ENCODE peak calls at places on chromosomes 3 and 15, in six cellular contexts. A is type B pancreatic cell, C is GM10248, I is SK-N-DZ, N is sciatic nerve, R is K562. X is an unnamed sample.

GRCh38 chr3:7203969-7204847 is 343.3 kb downstream of the GRM7 start:
- DNase-seq in R (no peak), N (no peak), I (no peak), A (no peak), C (no peak), X (no peak)

GRCh38 chr3:126479642-126480041 is 4.0 kb upstream of the ZXDC start:
- DNase-seq in C (no peak), A (no peak), I (no peak), N (no peak), R (no peak), X (no peak)

GRCh38 chr15:23038741-23039150 is 623 bp downstream of the TUBGCP5 start:
- DNase-seq in A (no peak), I (peak), R (no peak), C (no peak), N (no peak), X (peak)

GRCh38 chr15:83118291-83118827 is 10.9 kb downstream of the TM6SF1 start:
- DNase-seq in C (no peak), N (no peak), I (peak), R (no peak), A (no peak), X (no peak)

GRCh38 chr3:24288538-24289236 is 206.0 kb downstream of the THRB start:
- DNase-seq in N (peak), A (no peak), C (no peak), I (no peak), R (no peak), X (no peak)

GRCh38 chr15:76190767-76191538 is 120.3 kb downstream of the ETFA start:
- DNase-seq in N (peak), C (peak), A (peak), R (peak), I (peak), X (peak)

GRCh38 chr15:88403461-88403860 is 63.7 kb downstream of the MRPL46 start:
- DNase-seq in R (no peak), N (no peak), I (peak), C (no peak), A (no peak), X (no peak)

GRCh38 chr15:43230640-43231115 is 9.9 kb upstream of the EPB42 start:
- DNase-seq in C (no peak), I (no peak), A (no peak), R (peak), N (no peak), X (no peak)

GRCh38 chr15:70318996-70319465 is 221.3 kb upstream of the TLE3 start:
- DNase-seq in N (no peak), A (no peak), I (no peak), C (no peak), R (no peak), X (no peak)

GRCh38 chr15:67253103-67253502 is 1.4 kb downstream of the AAGAB start:
- DNase-seq in I (no peak), C (no peak), N (no peak), R (no peak), A (no peak), X (no peak)

GRCh38 chr3:170267793-170268192 is 45.6 kb downstream of the PRKCI start:
- DNase-seq in R (no peak), I (no peak), C (no peak), A (no peak), N (no peak), X (no peak)

GRCh38 chr15:101025116-101025885 is 106.1 kb downstream of the LRRK1 start:
- DNase-seq in C (no peak), A (peak), R (no peak), N (peak), I (no peak), X (no peak)

GRCh38 chr15:82106671-82107070 is 60.9 kb upstream of the MEX3B start:
- DNase-seq in I (no peak), C (no peak), A (no peak), R (no peak), N (no peak), X (no peak)

GRCh38 chr3:99720985-99721632 is 82.7 kb downstream of the COL8A1 start:
- DNase-seq in C (no peak), R (no peak), I (no peak), A (no peak), N (no peak), X (no peak)

GRCh38 chr3:40366203-40367162 is 20.5 kb upstream of the ENTPD3 start:
- DNase-seq in A (no peak), N (no peak), R (peak), C (no peak), I (no peak), X (no peak)

X was measured in HuH-7.